ENCODE peak calls at places on chromosomes 4 and X, in six cellular contexts. One of them, this sample, is unnamed.

GRCh38 chr4:162727232-162727631 is 439.5 kb downstream of the NAF1 start:
- DNase-seq in CD4-positive, alpha-beta T cell: no peak
- DNase-seq in AG09309: no peak
- DNase-seq in IMR-90: no peak
- DNase-seq in GM12864: no peak
- DNase-seq in left lung: no peak
- DNase-seq in this sample: no peak

GRCh38 chrX:106168107-106168506 is at the start of gene PWWP3B:
- DNase-seq in CD4-positive, alpha-beta T cell: no peak
- DNase-seq in left lung: peak
- DNase-seq in AG09309: no peak
- DNase-seq in IMR-90: no peak
- DNase-seq in GM12864: no peak
- DNase-seq in this sample: no peak

GRCh38 chrX:53280703-53281320 is 572 bp downstream of the IQSEC2 start:
- DNase-seq in left lung: no peak
- DNase-seq in GM12864: no peak
- DNase-seq in AG09309: no peak
- DNase-seq in IMR-90: peak
- DNase-seq in CD4-positive, alpha-beta T cell: no peak
- DNase-seq in this sample: no peak

GRCh38 chrX:24619647-24620046 is 27.5 kb downstream of the PCYT1B start:
- DNase-seq in AG09309: peak
- DNase-seq in CD4-positive, alpha-beta T cell: no peak
- DNase-seq in GM12864: no peak
- DNase-seq in IMR-90: peak
- DNase-seq in left lung: no peak
- DNase-seq in this sample: no peak

GRCh38 chrX:42680651-42681050 is 97.3 kb downstream of the PPP1R2C start:
- DNase-seq in IMR-90: no peak
- DNase-seq in CD4-positive, alpha-beta T cell: no peak
- DNase-seq in GM12864: no peak
- DNase-seq in left lung: no peak
- DNase-seq in AG09309: no peak
- DNase-seq in this sample: no peak

GRCh38 chrX:40004916-40005289 is 92.9 kb downstream of the BCOR start:
- DNase-seq in left lung: no peak
- DNase-seq in CD4-positive, alpha-beta T cell: no peak
- DNase-seq in IMR-90: no peak
- DNase-seq in AG09309: no peak
- DNase-seq in GM12864: no peak
- DNase-seq in this sample: no peak

GRCh38 chr4:169811476-169811875 is 53.7 kb upstream of the HPF1 start:
- DNase-seq in GM12864: no peak
- DNase-seq in IMR-90: no peak
- DNase-seq in left lung: no peak
- DNase-seq in AG09309: no peak
- DNase-seq in CD4-positive, alpha-beta T cell: no peak
- DNase-seq in this sample: no peak

GRCh38 chr4:109211671-109212070 is 90.8 kb downstream of the COL25A1 start:
- DNase-seq in IMR-90: peak
- DNase-seq in GM12864: no peak
- DNase-seq in AG09309: no peak
- DNase-seq in left lung: no peak
- DNase-seq in CD4-positive, alpha-beta T cell: no peak
- DNase-seq in this sample: no peak

GRCh38 chr4:8607603-8608481 is 15.3 kb downstream of the CPZ start:
- DNase-seq in AG09309: no peak
- DNase-seq in IMR-90: no peak
- DNase-seq in left lung: no peak
- DNase-seq in CD4-positive, alpha-beta T cell: peak
- DNase-seq in GM12864: no peak
- DNase-seq in this sample: peak

GRCh38 chr4:147899512-147899911 is 167.6 kb downstream of the ARHGAP10 start:
- DNase-seq in GM12864: no peak
- DNase-seq in CD4-positive, alpha-beta T cell: no peak
- DNase-seq in AG09309: peak
- DNase-seq in left lung: no peak
- DNase-seq in IMR-90: peak
- DNase-seq in this sample: no peak

GRCh38 chr4:27176400-27176799 is 315.8 kb downstream of the STIM2 start:
- DNase-seq in IMR-90: peak
- DNase-seq in GM12864: no peak
- DNase-seq in AG09309: peak
- DNase-seq in CD4-positive, alpha-beta T cell: no peak
- DNase-seq in left lung: no peak
- DNase-seq in this sample: no peak

GRCh38 chr4:108114503-108114902 is 54.2 kb downstream of the LEF1 start:
- DNase-seq in CD4-positive, alpha-beta T cell: no peak
- DNase-seq in GM12864: no peak
- DNase-seq in IMR-90: no peak
- DNase-seq in left lung: no peak
- DNase-seq in AG09309: no peak
- DNase-seq in this sample: no peak

GRCh38 chrX:110420771-110421498 is 62.3 kb downstream of the RTL9 start:
- DNase-seq in AG09309: no peak
- DNase-seq in left lung: no peak
- DNase-seq in CD4-positive, alpha-beta T cell: no peak
- DNase-seq in IMR-90: peak
- DNase-seq in GM12864: no peak
- DNase-seq in this sample: no peak

GRCh38 chr4:139581096-139581495 is 25.1 kb upstream of the SETD7 start:
- DNase-seq in IMR-90: no peak
- DNase-seq in AG09309: no peak
- DNase-seq in left lung: no peak
- DNase-seq in GM12864: no peak
- DNase-seq in CD4-positive, alpha-beta T cell: no peak
- DNase-seq in this sample: no peak

GRCh38 chr4:139584784-139585183 is 28.8 kb upstream of the SETD7 start:
- DNase-seq in left lung: no peak
- DNase-seq in CD4-positive, alpha-beta T cell: no peak
- DNase-seq in AG09309: no peak
- DNase-seq in GM12864: no peak
- DNase-seq in IMR-90: no peak
- DNase-seq in this sample: no peak

GRCh38 chr4:139584019-139584418 is 28.0 kb upstream of the SETD7 start:
- DNase-seq in GM12864: no peak
- DNase-seq in IMR-90: no peak
- DNase-seq in CD4-positive, alpha-beta T cell: no peak
- DNase-seq in left lung: no peak
- DNase-seq in AG09309: no peak
- DNase-seq in this sample: no peak

GRCh38 chr4:139585468-139585867 is 29.4 kb upstream of the SETD7 start:
- DNase-seq in IMR-90: no peak
- DNase-seq in GM12864: no peak
- DNase-seq in left lung: no peak
- DNase-seq in CD4-positive, alpha-beta T cell: no peak
- DNase-seq in AG09309: no peak
- DNase-seq in this sample: no peak

DNA sequence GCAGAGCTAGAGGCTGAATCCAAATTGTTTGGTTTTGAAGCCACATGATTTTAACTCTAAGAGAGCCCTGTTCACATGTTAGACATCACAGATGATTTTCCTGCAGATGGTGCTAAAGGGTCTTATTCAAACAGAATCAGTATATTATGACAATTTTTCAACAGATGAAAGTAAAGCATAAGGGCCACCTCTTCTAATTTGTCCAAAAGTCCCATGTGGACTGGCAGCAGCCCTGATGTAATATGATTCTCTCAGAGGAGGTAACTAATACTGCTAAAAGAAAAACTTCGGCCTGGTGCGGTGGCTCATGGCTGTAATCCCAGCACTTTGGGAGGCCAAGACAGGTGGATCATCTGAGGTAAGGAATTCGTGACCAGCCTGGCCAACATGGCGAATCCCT is 26.0 kb upstream of the SETD7 start:
- DNase-seq in AG09309: no peak
- DNase-seq in CD4-positive, alpha-beta T cell: no peak
- DNase-seq in left lung: no peak
- DNase-seq in GM12864: no peak
- DNase-seq in IMR-90: peak
- DNase-seq in this sample: no peak
- TF ChIP-seq CTCF in AG09309: no peak
- TF ChIP-seq CTCF in CD4-positive, alpha-beta T cell: no peak
- TF ChIP-seq CTCF in left lung: no peak
- TF ChIP-seq CTCF in GM12864: no peak
- TF ChIP-seq CTCF in IMR-90: peak
- TF ChIP-seq CTCF in this sample: no peak

GRCh38 chrX:68945603-68946228 is 116.9 kb downstream of the EFNB1 start:
- DNase-seq in IMR-90: peak
- DNase-seq in left lung: no peak
- DNase-seq in GM12864: no peak
- DNase-seq in CD4-positive, alpha-beta T cell: no peak
- DNase-seq in AG09309: no peak
- DNase-seq in this sample: no peak
- TF ChIP-seq CTCF in IMR-90: peak
- TF ChIP-seq CTCF in left lung: peak
- TF ChIP-seq CTCF in GM12864: peak
- TF ChIP-seq CTCF in CD4-positive, alpha-beta T cell: no peak
- TF ChIP-seq CTCF in AG09309: peak
- TF ChIP-seq CTCF in this sample: no peak

GRCh38 chr4:168569066-168569908 is 72.4 kb downstream of the PALLD start:
- DNase-seq in CD4-positive, alpha-beta T cell: no peak
- DNase-seq in AG09309: no peak
- DNase-seq in IMR-90: no peak
- DNase-seq in GM12864: no peak
- DNase-seq in left lung: peak
- DNase-seq in this sample: no peak
- TF ChIP-seq CTCF in CD4-positive, alpha-beta T cell: no peak
- TF ChIP-seq CTCF in AG09309: no peak
- TF ChIP-seq CTCF in IMR-90: no peak
- TF ChIP-seq CTCF in GM12864: no peak
- TF ChIP-seq CTCF in left lung: no peak
- TF ChIP-seq CTCF in this sample: no peak

DNA sequence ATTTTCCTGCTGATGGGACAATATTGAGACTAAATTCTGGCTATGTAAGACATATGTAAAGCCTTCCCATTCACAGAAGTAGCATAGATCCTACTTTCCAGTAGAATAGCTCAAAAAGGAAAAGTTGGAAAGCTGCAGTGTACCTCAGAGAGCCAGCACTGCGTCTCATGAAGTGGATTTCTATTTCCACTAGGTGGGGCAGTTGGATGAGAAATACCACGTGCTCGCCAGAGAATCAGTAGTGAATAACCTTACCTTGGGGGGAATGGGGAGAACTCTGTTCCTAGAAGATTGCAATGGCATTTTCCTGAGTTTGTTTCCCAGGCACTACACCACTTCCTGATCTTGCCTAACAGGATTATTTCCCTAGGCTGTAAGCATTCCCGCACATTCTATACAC is 907.1 kb downstream of the FSTL5 start:
- DNase-seq in AG09309: no peak
- DNase-seq in left lung: no peak
- DNase-seq in IMR-90: no peak
- DNase-seq in GM12864: no peak
- DNase-seq in CD4-positive, alpha-beta T cell: no peak
- DNase-seq in this sample: no peak
- TF ChIP-seq CTCF in AG09309: peak
- TF ChIP-seq CTCF in left lung: no peak
- TF ChIP-seq CTCF in IMR-90: peak
- TF ChIP-seq CTCF in GM12864: peak
- TF ChIP-seq CTCF in CD4-positive, alpha-beta T cell: no peak
- TF ChIP-seq CTCF in this sample: no peak

GRCh38 chrX:129956765-129957164 is 25.7 kb upstream of the BCORL1 start:
- DNase-seq in CD4-positive, alpha-beta T cell: no peak
- DNase-seq in GM12864: no peak
- DNase-seq in IMR-90: no peak
- DNase-seq in AG09309: no peak
- DNase-seq in left lung: no peak
- DNase-seq in this sample: no peak
- TF ChIP-seq CTCF in CD4-positive, alpha-beta T cell: no peak
- TF ChIP-seq CTCF in GM12864: no peak
- TF ChIP-seq CTCF in IMR-90: no peak
- TF ChIP-seq CTCF in AG09309: no peak
- TF ChIP-seq CTCF in left lung: no peak
- TF ChIP-seq CTCF in this sample: no peak

DNA sequence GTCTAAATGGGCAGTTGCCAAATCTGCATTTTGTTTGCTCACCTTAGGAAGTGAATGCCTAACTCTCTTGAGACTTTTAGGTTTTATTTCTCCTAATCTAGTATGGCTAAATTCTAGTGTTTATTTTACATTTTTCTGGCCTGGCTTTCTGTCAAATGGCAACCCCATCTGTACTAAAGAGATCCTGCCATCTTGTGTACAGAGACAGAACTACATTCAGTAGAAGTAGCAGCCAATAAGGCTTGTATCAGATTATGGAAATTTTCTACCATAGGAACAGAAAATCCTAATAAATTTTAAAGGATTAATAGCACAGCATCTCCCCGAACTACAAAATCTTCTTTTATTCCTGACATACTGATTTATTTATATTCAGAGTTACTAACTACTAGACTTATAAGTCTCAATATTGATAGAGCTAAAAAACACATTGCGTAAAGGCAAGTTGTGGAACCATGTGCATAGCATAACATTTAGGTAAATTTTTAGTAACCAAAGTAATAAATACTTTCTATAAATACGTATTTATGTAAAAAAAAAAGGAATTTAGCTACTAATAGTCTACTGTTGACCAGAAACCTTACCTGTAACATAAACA is 45.5 kb downstream of the TMEM144 start:
- DNase-seq in CD4-positive, alpha-beta T cell: no peak
- DNase-seq in IMR-90: peak
- DNase-seq in AG09309: peak
- DNase-seq in GM12864: no peak
- DNase-seq in left lung: no peak
- DNase-seq in this sample: peak
- TF ChIP-seq CTCF in CD4-positive, alpha-beta T cell: peak
- TF ChIP-seq CTCF in IMR-90: peak
- TF ChIP-seq CTCF in AG09309: peak
- TF ChIP-seq CTCF in GM12864: peak
- TF ChIP-seq CTCF in left lung: peak
- TF ChIP-seq CTCF in this sample: peak

This sample was measured in GM20000.